ENCODE peak calls at places on chromosomes 11 and 22, in four cellular contexts. D is ovary, F is tibial artery, Y is SK-N-SH. E is an unnamed sample. For H3K4me1, the result is how much of the 10 kb centered on the place peaks cover.

GRCh38 chr22:36331912-36332622 is 55.7 kb downstream of the MYH9 start:
- DNase-seq in D (peak), F (peak), Y (peak), E (peak)

GRCh38 chr11:130213143-130213978 is 53.8 kb downstream of the ST14 start:
- DNase-seq in D (peak), F (peak), Y (peak), E (peak)

GRCh38 chr22:23849009-23850006 is 8.4 kb upstream of the SLC2A11 start:
- DNase-seq in D (peak), F (peak), Y (peak), E (peak)

GRCh38 chr11:41309716-41310115 is 149.7 kb downstream of the LRRC4C start:
- DNase-seq in D (no peak), F (no peak), Y (no peak), E (no peak)

GRCh38 chr11:94325681-94326080 is 21.3 kb downstream of the IZUMO1R start:
- DNase-seq in D (no peak), F (no peak), Y (peak), E (peak)

GRCh38 chr22:44869196-44869595 is 116.8 kb downstream of the ARHGAP8 start:
- DNase-seq in D (no peak), F (no peak), Y (peak), E (no peak)

GRCh38 chr22:22865311-22866072 is 22.1 kb upstream of the IGLL5 start:
- DNase-seq in D (no peak), F (no peak), Y (no peak), E (no peak)

GRCh38 chr11:132312161-132312560 is 941.7 kb downstream of the NTM start:
- DNase-seq in D (no peak), F (no peak), Y (no peak), E (no peak)

GRCh38 chr11:72330131-72330727 is 86.3 kb upstream of the PHOX2A start:
- DNase-seq in D (no peak), F (no peak), Y (no peak), E (no peak)

GRCh38 chr11:31802609-31802989 is 8.5 kb downstream of the PAX6 start:
- DNase-seq in D (no peak), F (no peak), Y (peak), E (no peak)

GRCh38 chr11:61732705-61733104 is 19.7 kb upstream of the MYRF start:
- DNase-seq in D (no peak), F (peak), Y (no peak), E (no peak)

GRCh38 chr22:45468872-45469572 is 33.7 kb upstream of the FBLN1 start:
- DNase-seq in D (no peak), F (peak), Y (no peak), E (no peak)

GRCh38 chr11:79050784-79051183 is 390.0 kb downstream of the TENM4 start:
- DNase-seq in D (no peak), F (no peak), Y (no peak), E (no peak)

GRCh38 chr11:5364214-5364613 is 12.9 kb downstream of the OR51B6 start:
- DNase-seq in D (no peak), F (no peak), Y (no peak), E (no peak)

GRCh38 chr11:62443390-62444201 is 24.8 kb downstream of the SCGB1A1 start:
- DNase-seq in D (peak), F (peak), Y (peak), E (no peak)

GRCh38 chr11:117843666-117844484 is 19.3 kb upstream of the FXYD2 start:
- DNase-seq in D (peak), F (peak), Y (peak), E (peak)

GRCh38 chr11:121566279-121567168 is 113.8 kb upstream of the SORL1-AS1 start:
- DNase-seq in D (no peak), F (no peak), Y (no peak), E (no peak)

GRCh38 chr11:1529774-1530173 is 42.3 kb downstream of the DUSP8 start:
- DNase-seq in D (no peak), F (no peak), Y (no peak), E (no peak)

GRCh38 chr22:27972732-27973698 is 54.0 kb upstream of the PITPNB start:
- DNase-seq in D (no peak), F (no peak), Y (no peak), E (no peak)

GRCh38 chr11:76303399-76303798 is 77.5 kb downstream of the THAP12 start:
- DNase-seq in D (no peak), F (no peak), Y (no peak), E (no peak)

GRCh38 chr11:60854847-60855725 is 664 bp downstream of the PTGDR2 start:
- DNase-seq in D (no peak), F (no peak), Y (no peak), E (no peak)

GRCh38 chr22:50699754-50700386 is 27.2 kb downstream of the SHANK3 start:
- DNase-seq in D (peak), F (no peak), Y (no peak), E (peak)

GRCh38 chr11:5922749-5923426 is 19.2 kb upstream of the OR56A3 start:
- DNase-seq in D (no peak), F (no peak), Y (no peak), E (no peak)

GRCh38 chr22:30208631-30209603 is 37.6 kb downstream of the LIF start:
- DNase-seq in D (peak), F (peak), Y (peak), E (peak)

GRCh38 chr11:112579282-112579681 is 318.6 kb upstream of the PLET1 start:
- DNase-seq in D (no peak), F (no peak), Y (no peak), E (peak)

GRCh38 chr22:26756675-26757293 is 99.4 kb downstream of the MIAT start:
- DNase-seq in D (peak), F (peak), Y (peak), E (peak)

GRCh38 chr22:29072193-29072978 is 449 bp upstream of the KREMEN1 start:
- DNase-seq in D (peak), F (peak), Y (peak), E (peak)

GRCh38 chr11:105230586-105230985 is 91.0 kb upstream of the CARD18 start:
- DNase-seq in D (no peak), F (no peak), Y (no peak), E (no peak)

GRCh38 chr22:23500508-23501208 is 79.4 kb downstream of the IGLL1 start:
- DNase-seq in D (peak), F (peak), Y (peak), E (peak)

GRCh38 chr11:26121466-26121865 is 210.5 kb upstream of the ANO3 start:
- DNase-seq in D (no peak), F (no peak), Y (no peak), E (no peak)

GRCh38 chr11:78080084-78080817 is 589 bp upstream of the NDUFC2 start:
- DNase-seq in D (no peak), F (no peak), Y (no peak), E (no peak)

GRCh38 chr11:82936261-82936660 is 34.7 kb downstream of the DDIAS start:
- DNase-seq in D (no peak), F (no peak), Y (no peak), E (no peak)

GRCh38 chr11:110184974-110185597 is 91.9 kb downstream of the ZC3H12C start:
- DNase-seq in D (no peak), F (no peak), Y (no peak), E (no peak)

DNA sequence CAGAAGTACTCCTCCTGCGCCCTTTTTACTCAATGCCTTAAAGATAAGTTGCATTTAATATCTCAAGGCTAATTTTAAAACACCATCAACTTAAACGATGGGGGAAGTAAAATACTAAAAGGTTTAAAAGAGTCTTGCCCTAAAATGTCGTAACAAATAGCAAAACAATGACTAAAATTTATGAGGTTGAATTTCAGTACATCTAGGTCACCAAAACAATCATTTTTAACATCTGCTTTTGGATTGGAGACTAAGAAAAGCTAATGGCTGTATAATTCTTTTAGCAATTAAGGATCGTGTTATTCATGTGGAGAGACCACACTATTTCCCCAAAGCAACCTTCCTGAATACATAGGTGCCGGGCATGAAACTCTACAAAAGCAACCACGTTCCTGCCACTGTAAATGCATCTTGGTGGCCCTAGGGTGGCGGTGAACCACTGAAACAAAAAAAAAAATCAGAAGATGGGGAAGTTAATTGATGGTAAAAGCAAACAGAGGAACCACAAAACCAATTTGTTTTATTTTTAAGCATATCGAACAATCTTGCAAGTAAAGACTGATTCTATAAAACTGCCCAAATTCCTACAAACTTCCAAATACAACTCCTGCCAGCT is 45.8 kb downstream of the CELF1 start:
- DNase-seq in D (no peak), F (no peak), Y (no peak), E (no peak)
- H3K4me1 ChIP-seq in D (under half), F (under half), Y (under half), E (under half)

DNA sequence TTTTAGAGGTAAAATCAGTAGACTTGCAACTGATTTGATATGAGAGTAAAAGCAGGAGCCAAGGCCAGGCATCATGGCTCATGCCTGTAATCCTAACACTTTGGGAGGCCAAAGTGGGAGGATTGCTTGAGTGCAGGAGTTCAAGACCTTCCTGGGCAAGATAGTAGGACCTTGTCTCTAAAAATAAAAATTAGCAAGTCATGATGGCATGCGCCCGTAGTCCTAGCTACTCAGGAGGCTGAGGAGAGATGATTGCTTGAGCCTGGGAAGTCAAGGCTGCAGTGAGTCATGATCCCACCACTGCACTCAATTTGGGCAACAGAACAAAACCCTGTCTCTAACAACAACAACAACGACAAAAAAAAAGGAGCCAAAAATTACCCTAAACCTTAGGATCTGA is 13.5 kb downstream of the SGSM3 start:
- DNase-seq in D (no peak), F (no peak), Y (no peak), E (no peak)
- H3K4me1 ChIP-seq in D (under half), F (under half), Y (under half), E (under half)

GRCh38 chr11:12089473-12089872 is 20.9 kb upstream of the MICAL2 start:
- DNase-seq in D (no peak), F (peak), Y (no peak), E (no peak)
- H3K4me1 ChIP-seq in D (under half), F (under half), Y (under half), E (under half)

GRCh38 chr11:12695221-12695794 is 21.1 kb downstream of the TEAD1 start:
- DNase-seq in D (no peak), F (no peak), Y (no peak), E (no peak)
- H3K4me1 ChIP-seq in D (under half), F (under half), Y (half or more), E (under half)

GRCh38 chr11:125924384-125925007 is 20.2 kb downstream of the DDX25 start:
- DNase-seq in D (no peak), F (no peak), Y (no peak), E (no peak)

GRCh38 chr11:125921042-125921441 is 16.7 kb downstream of the DDX25 start:
- DNase-seq in D (no peak), F (no peak), Y (no peak), E (no peak)

GRCh38 chr11:125923633-125924032 is 19.3 kb downstream of the DDX25 start:
- DNase-seq in D (no peak), F (no peak), Y (no peak), E (no peak)

GRCh38 chr11:125923012-125923579 is 18.8 kb downstream of the DDX25 start:
- DNase-seq in D (peak), F (no peak), Y (peak), E (peak)

DNA sequence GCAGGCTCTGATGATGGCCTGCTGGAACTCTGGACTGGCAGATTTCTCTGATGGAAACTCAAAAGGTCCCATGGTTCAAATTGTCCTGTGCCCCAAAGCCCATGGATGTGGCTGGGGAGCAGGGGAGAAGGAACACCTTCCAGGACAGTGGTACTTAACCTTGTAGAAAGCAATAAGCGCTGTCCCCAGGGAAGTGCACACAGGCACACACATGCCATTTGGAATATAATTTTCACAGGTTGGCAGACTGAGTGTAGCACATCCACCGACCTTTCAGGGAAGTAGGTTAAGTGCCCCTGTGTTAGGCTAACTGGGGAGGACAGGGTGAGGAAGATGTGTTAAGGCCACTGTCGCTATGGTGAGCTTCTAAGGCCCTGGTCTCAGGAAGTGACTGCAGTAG is 17.8 kb downstream of the DDX25 start:
- DNase-seq in D (no peak), F (no peak), Y (no peak), E (no peak)
- H3K4me1 ChIP-seq in D (under half), F (under half), Y (under half), E (under half)

GRCh38 chr11:65384301-65384889 is 1.9 kb upstream of the SLC25A45 start:
- DNase-seq in D (no peak), F (no peak), Y (no peak), E (no peak)
- H3K4me1 ChIP-seq in D (under half), F (under half), Y (half or more), E (under half)